ENCODE peak calls at places on chromosomes 11 and 22, in nine cellular contexts. One of them, this sample, is unnamed.

GRCh38 chr22:43882122-43882767 is 9.6 kb downstream of the PNPLA5 start:
- DNase-seq in NCI-H2029: no peak
- DNase-seq in brain microvascular endothelial cell: no peak
- DNase-seq in HTR-8/SVneo: no peak
- DNase-seq in activated CD8-positive, alpha-beta memory T cell treated with anti-CD3 and anti-CD28 coated beads for 24 hours: no peak
- DNase-seq in HCT116: no peak
- DNase-seq in T-helper 1 cell: no peak
- DNase-seq in stimulated activated CD4-positive, alpha-beta T cell treated with anti-CD3 and anti-CD28 coated beads, Interleukin-4, amount 100 ng/mL, for 48 hours: no peak
- DNase-seq in cardiac muscle cell: no peak
- DNase-seq in this sample: no peak

GRCh38 chr11:70778828-70779365 is 380.6 kb downstream of the CTTN start:
- DNase-seq in HTR-8/SVneo: no peak
- DNase-seq in activated CD8-positive, alpha-beta memory T cell treated with anti-CD3 and anti-CD28 coated beads for 24 hours: no peak
- DNase-seq in cardiac muscle cell: no peak
- DNase-seq in brain microvascular endothelial cell: no peak
- DNase-seq in HCT116: no peak
- DNase-seq in NCI-H2029: no peak
- DNase-seq in stimulated activated CD4-positive, alpha-beta T cell treated with anti-CD3 and anti-CD28 coated beads, Interleukin-4, amount 100 ng/mL, for 48 hours: no peak
- DNase-seq in T-helper 1 cell: no peak
- DNase-seq in this sample: peak; percentile 11

GRCh38 chr11:33701302-33701701 is 676 bp upstream of the C11orf91 start:
- DNase-seq in HTR-8/SVneo: no peak
- DNase-seq in HCT116: no peak
- DNase-seq in activated CD8-positive, alpha-beta memory T cell treated with anti-CD3 and anti-CD28 coated beads for 24 hours: no peak
- DNase-seq in brain microvascular endothelial cell: peak; percentile 35
- DNase-seq in cardiac muscle cell: peak; percentile 52
- DNase-seq in T-helper 1 cell: no peak
- DNase-seq in stimulated activated CD4-positive, alpha-beta T cell treated with anti-CD3 and anti-CD28 coated beads, Interleukin-4, amount 100 ng/mL, for 48 hours: no peak
- DNase-seq in NCI-H2029: no peak
- DNase-seq in this sample: peak; percentile 35

GRCh38 chr11:7968686-7969085 is 3.4 kb upstream of the NLRP10 start:
- DNase-seq in HTR-8/SVneo: no peak
- DNase-seq in activated CD8-positive, alpha-beta memory T cell treated with anti-CD3 and anti-CD28 coated beads for 24 hours: no peak
- DNase-seq in stimulated activated CD4-positive, alpha-beta T cell treated with anti-CD3 and anti-CD28 coated beads, Interleukin-4, amount 100 ng/mL, for 48 hours: no peak
- DNase-seq in T-helper 1 cell: no peak
- DNase-seq in HCT116: no peak
- DNase-seq in NCI-H2029: no peak
- DNase-seq in cardiac muscle cell: no peak
- DNase-seq in brain microvascular endothelial cell: no peak
- DNase-seq in this sample: no peak

GRCh38 chr11:11979487-11980117 is 28.8 kb downstream of the DKK3 start:
- DNase-seq in NCI-H2029: no peak
- DNase-seq in cardiac muscle cell: peak; percentile 67
- DNase-seq in stimulated activated CD4-positive, alpha-beta T cell treated with anti-CD3 and anti-CD28 coated beads, Interleukin-4, amount 100 ng/mL, for 48 hours: no peak
- DNase-seq in activated CD8-positive, alpha-beta memory T cell treated with anti-CD3 and anti-CD28 coated beads for 24 hours: peak; percentile 42
- DNase-seq in HTR-8/SVneo: no peak
- DNase-seq in T-helper 1 cell: no peak
- DNase-seq in HCT116: no peak
- DNase-seq in brain microvascular endothelial cell: peak; percentile 73
- DNase-seq in this sample: no peak

GRCh38 chr11:79400717-79401330 is 40.0 kb downstream of the TENM4 start:
- DNase-seq in brain microvascular endothelial cell: no peak
- DNase-seq in HCT116: no peak
- DNase-seq in stimulated activated CD4-positive, alpha-beta T cell treated with anti-CD3 and anti-CD28 coated beads, Interleukin-4, amount 100 ng/mL, for 48 hours: no peak
- DNase-seq in NCI-H2029: peak; percentile 12
- DNase-seq in HTR-8/SVneo: no peak
- DNase-seq in cardiac muscle cell: peak; percentile 44
- DNase-seq in T-helper 1 cell: no peak
- DNase-seq in activated CD8-positive, alpha-beta memory T cell treated with anti-CD3 and anti-CD28 coated beads for 24 hours: no peak
- DNase-seq in this sample: peak; percentile 25

GRCh38 chr11:112364962-112365481 is 104.4 kb upstream of the PLET1 start:
- DNase-seq in stimulated activated CD4-positive, alpha-beta T cell treated with anti-CD3 and anti-CD28 coated beads, Interleukin-4, amount 100 ng/mL, for 48 hours: no peak
- DNase-seq in HTR-8/SVneo: peak; percentile 51
- DNase-seq in NCI-H2029: no peak
- DNase-seq in cardiac muscle cell: peak; percentile 62
- DNase-seq in T-helper 1 cell: no peak
- DNase-seq in activated CD8-positive, alpha-beta memory T cell treated with anti-CD3 and anti-CD28 coated beads for 24 hours: no peak
- DNase-seq in brain microvascular endothelial cell: peak; percentile 85
- DNase-seq in HCT116: no peak
- DNase-seq in this sample: no peak

GRCh38 chr11:105609832-105610781 is at the start of gene GRIA4:
- DNase-seq in NCI-H2029: peak; percentile 48
- DNase-seq in HCT116: no peak
- DNase-seq in cardiac muscle cell: peak; percentile 65
- DNase-seq in stimulated activated CD4-positive, alpha-beta T cell treated with anti-CD3 and anti-CD28 coated beads, Interleukin-4, amount 100 ng/mL, for 48 hours: no peak
- DNase-seq in brain microvascular endothelial cell: peak; percentile 53
- DNase-seq in T-helper 1 cell: no peak
- DNase-seq in activated CD8-positive, alpha-beta memory T cell treated with anti-CD3 and anti-CD28 coated beads for 24 hours: no peak
- DNase-seq in HTR-8/SVneo: peak; percentile 41
- DNase-seq in this sample: peak; percentile 71

GRCh38 chr22:29004647-29005371 is 56.8 kb downstream of the C22orf31 start:
- DNase-seq in HTR-8/SVneo: no peak
- DNase-seq in cardiac muscle cell: no peak
- DNase-seq in T-helper 1 cell: no peak
- DNase-seq in activated CD8-positive, alpha-beta memory T cell treated with anti-CD3 and anti-CD28 coated beads for 24 hours: no peak
- DNase-seq in brain microvascular endothelial cell: no peak
- DNase-seq in NCI-H2029: peak; percentile 69
- DNase-seq in HCT116: peak; percentile 45
- DNase-seq in stimulated activated CD4-positive, alpha-beta T cell treated with anti-CD3 and anti-CD28 coated beads, Interleukin-4, amount 100 ng/mL, for 48 hours: no peak
- DNase-seq in this sample: peak; percentile 71

This sample was measured in midbrain.